ENCODE peak calls at places on chromosomes 12 and 14, in four cellular contexts. F is gastrocnemius medialis, D is pancreas, L is right atrium auricular region. V is an unnamed sample.

GRCh38 chr14:53153702-53154112 is 584 bp upstream of the DDHD1 start:
- DNase-seq in F (no peak), D (no peak), L (no peak), V (no peak)

GRCh38 chr14:55446833-55447232 is 6.4 kb upstream of the TBPL2 start:
- DNase-seq in F (no peak), D (no peak), L (no peak), V (no peak)

GRCh38 chr12:57909056-57909455 is 32.3 kb upstream of the ATP23 start:
- DNase-seq in F (no peak), D (no peak), L (no peak), V (no peak)

GRCh38 chr14:98964171-98964570 is 307.8 kb downstream of the BCL11B start:
- DNase-seq in F (no peak), D (no peak), L (no peak), V (no peak)

GRCh38 chr12:19167708-19168107 is 38.2 kb downstream of the PLEKHA5 start:
- DNase-seq in F (no peak), D (no peak), L (no peak), V (no peak)

GRCh38 chr12:130764073-130764472 is 48.0 kb upstream of the RIMBP2 start:
- DNase-seq in F (no peak), D (no peak), L (no peak), V (no peak)

GRCh38 chr12:89345830-89346740 is 6.2 kb downstream of the DUSP6 start:
- DNase-seq in F (peak; percentile 42), D (peak; percentile 48), L (peak; percentile 70), V (peak; percentile 75)

GRCh38 chr14:81710232-81710845 is 176.7 kb upstream of the SEL1L start:
- DNase-seq in F (no peak), D (peak; percentile 18), L (no peak), V (no peak)

GRCh38 chr12:30792648-30793499 is 38.1 kb upstream of the CAPRIN2 start:
- DNase-seq in F (peak; percentile 16), D (no peak), L (no peak), V (no peak)

GRCh38 chr14:24814944-24815343 is 181.0 kb upstream of the GZMB start:
- DNase-seq in F (no peak), D (no peak), L (no peak), V (no peak)

GRCh38 chr14:89061696-89062095 is 237.2 kb downstream of the TTC8 start:
- DNase-seq in F (no peak), D (no peak), L (no peak), V (no peak)

GRCh38 chr12:51269174-51270066 is 795 bp downstream of the SMAGP start:
- DNase-seq in F (no peak), D (peak; percentile 74), L (no peak), V (no peak)

GRCh38 chr14:59570122-59570521 is 6.5 kb downstream of the CCDC175 start:
- DNase-seq in F (no peak), D (no peak), L (no peak), V (no peak)

GRCh38 chr14:104596927-104597351 is 7.6 kb downstream of the TMEM179 start:
- DNase-seq in F (no peak), D (no peak), L (no peak), V (no peak)

GRCh38 chr12:112998997-112999767 is 20.9 kb downstream of the OAS2 start:
- DNase-seq in F (no peak), D (no peak), L (no peak), V (peak; percentile 31)

GRCh38 chr12:109393437-109394345 is 46.0 kb downstream of the MYO1H start:
- DNase-seq in F (no peak), D (no peak), L (no peak), V (no peak)

GRCh38 chr12:52415870-52416750 is 10.0 kb upstream of the KRT82 start:
- DNase-seq in F (peak; percentile 38), D (no peak), L (peak; percentile 86), V (peak; percentile 68)

GRCh38 chr12:11823043-11823442 is 173.6 kb downstream of the ETV6 start:
- DNase-seq in F (no peak), D (no peak), L (no peak), V (peak; percentile 28)

GRCh38 chr14:58275527-58276190 is 22.7 kb upstream of the ARID4A start:
- DNase-seq in F (no peak), D (no peak), L (no peak), V (no peak)
- H3K27ac ChIP-seq in F (no peak overlapping the region), D (peak overlapping the region; percentile 7), L (peak overlapping the region; percentile 77), V (no peak overlapping the region)

DNA sequence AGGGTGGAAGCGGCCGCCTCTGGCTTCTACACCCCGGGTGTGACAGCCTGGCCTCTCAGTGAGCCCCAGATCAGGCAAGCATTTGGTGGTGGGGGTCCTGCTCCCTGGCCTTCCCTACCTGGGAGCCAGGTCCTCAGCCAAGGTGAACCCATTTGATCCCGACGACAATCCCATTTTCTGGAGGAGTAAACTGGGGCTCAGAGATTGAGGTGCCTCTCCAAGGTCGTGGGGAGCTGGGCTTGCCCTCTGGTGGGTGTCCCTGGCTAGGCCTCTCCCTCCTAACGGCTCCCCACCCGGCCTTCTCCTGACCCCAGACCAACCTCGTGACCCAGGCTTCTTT is 2.7 kb upstream of the EXOC3L4 start:
- DNase-seq in F (no peak), D (no peak), L (no peak), V (no peak)
- H3K27ac ChIP-seq in F (no peak overlapping the region), D (peak overlapping the region; percentile 33), L (no peak overlapping the region), V (no peak overlapping the region)

GRCh38 chr12:124852911-124853441 is 10.7 kb downstream of the SCARB1 start:
- DNase-seq in F (no peak), D (no peak), L (no peak), V (no peak)
- H3K27ac ChIP-seq in F (no peak overlapping the region), D (peak overlapping the region; percentile 51), L (no peak overlapping the region), V (no peak overlapping the region)

DNA sequence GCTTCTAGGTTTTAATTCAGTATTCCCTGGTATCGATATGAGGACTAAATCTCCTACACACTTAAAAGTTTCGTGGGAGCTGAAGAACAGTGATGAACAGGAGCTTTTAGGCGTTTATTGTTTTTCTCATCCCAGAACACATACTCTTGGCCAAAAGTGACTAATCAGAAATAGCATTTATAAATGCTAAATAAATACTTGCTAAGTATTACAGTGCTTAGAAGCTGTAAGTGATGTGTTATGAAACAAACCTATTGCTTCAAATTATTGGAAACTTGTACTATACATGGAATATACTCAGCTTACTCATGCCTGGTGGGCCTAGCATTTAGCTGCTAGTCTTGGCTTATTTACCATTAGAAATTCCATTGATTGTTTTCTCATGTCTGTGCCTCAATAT is 24.9 kb downstream of the FRS2 start:
- DNase-seq in F (no peak), D (no peak), L (no peak), V (no peak)
- H3K27ac ChIP-seq in F (no peak overlapping the region), D (no peak overlapping the region), L (no peak overlapping the region), V (no peak overlapping the region)

DNA sequence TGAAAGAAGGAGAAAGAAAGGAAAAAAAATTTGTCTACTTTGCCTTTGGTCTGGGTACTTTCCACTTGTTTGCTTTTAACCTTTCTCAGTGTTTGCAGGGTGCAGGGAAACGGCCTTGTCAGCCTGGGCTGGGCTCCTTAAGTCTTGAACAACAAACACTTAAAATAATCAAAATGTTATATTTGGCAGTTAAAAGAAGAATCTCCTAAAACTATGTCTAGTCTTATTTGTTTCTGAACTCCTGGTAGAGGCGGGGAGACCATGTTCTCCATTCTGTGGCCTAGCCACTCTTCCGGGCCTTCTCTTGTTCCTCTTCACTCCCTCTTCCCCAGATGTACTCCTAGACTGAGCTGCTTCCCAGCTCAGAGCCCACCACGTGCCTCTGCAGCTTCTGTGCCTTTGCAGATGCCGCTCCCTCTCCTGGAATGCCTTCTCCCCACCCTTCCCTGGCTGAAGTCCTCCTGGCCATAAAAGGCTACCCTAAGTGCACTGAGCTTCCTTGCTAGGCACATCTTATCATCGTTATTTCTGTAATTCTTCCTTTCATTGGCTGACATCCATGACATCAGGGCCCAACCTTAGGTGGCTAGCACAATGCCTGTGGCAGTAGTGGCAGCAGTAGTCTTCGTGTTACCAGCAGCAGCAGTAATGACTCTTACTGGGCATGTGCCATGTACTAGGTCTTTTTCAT is 432.9 kb downstream of the ZFP36L1 start:
- DNase-seq in F (peak; percentile 20), D (no peak), L (peak; percentile 78), V (no peak)
- H3K27ac ChIP-seq in F (peak overlapping the region; percentile 2), D (peak overlapping the region; percentile 68), L (peak overlapping the region; percentile 38), V (peak overlapping the region; percentile 84)

GRCh38 chr12:82855872-82856271 is 169.2 kb downstream of the TMTC2 start:
- DNase-seq in F (no peak), D (no peak), L (no peak), V (no peak)
- H3K27ac ChIP-seq in F (no peak overlapping the region), D (no peak overlapping the region), L (no peak overlapping the region), V (no peak overlapping the region)

DNA sequence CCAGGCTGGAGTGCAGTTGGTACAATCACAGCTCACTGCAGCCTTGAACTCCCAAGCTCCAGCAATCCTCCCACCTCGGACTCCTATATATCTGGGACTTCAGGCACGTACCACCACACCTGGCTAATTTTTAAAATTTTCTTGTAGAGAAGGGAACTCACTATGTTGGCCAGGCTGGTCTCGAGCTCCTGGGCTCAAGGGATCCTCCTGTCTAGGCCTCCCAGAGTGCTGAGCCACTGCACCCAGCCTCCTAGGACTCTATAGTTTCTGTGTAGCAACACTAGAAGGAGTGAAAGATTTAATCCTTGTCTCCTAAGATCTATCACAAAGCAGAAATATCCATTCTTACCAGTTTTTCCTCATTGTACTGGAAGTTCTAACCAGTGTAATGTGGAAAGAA is 4.3 kb upstream of the APOF start:
- DNase-seq in F (no peak), D (no peak), L (no peak), V (no peak)
- H3K27ac ChIP-seq in F (no peak overlapping the region), D (no peak overlapping the region), L (no peak overlapping the region), V (no peak overlapping the region)

GRCh38 chr14:103109789-103110415 is 13.4 kb upstream of the TNFAIP2 start:
- DNase-seq in F (no peak), D (no peak), L (no peak), V (no peak)

GRCh38 chr14:103110681-103111296 is 12.5 kb upstream of the TNFAIP2 start:
- DNase-seq in F (no peak), D (no peak), L (no peak), V (no peak)

GRCh38 chr14:103107455-103107854 is 12.9 kb downstream of the EXOC3L4 start:
- DNase-seq in F (no peak), D (no peak), L (no peak), V (no peak)

GRCh38 chr14:103107941-103108748 is 13.6 kb downstream of the EXOC3L4 start:
- DNase-seq in F (no peak), D (no peak), L (no peak), V (no peak)

GRCh38 chr14:103108749-103109207 is 14.3 kb downstream of the EXOC3L4 start:
- DNase-seq in F (no peak), D (no peak), L (no peak), V (no peak)
- H3K27ac ChIP-seq in F (peak overlapping the region; percentile 2), D (peak overlapping the region; percentile 39), L (no peak overlapping the region), V (no peak overlapping the region)

DNA sequence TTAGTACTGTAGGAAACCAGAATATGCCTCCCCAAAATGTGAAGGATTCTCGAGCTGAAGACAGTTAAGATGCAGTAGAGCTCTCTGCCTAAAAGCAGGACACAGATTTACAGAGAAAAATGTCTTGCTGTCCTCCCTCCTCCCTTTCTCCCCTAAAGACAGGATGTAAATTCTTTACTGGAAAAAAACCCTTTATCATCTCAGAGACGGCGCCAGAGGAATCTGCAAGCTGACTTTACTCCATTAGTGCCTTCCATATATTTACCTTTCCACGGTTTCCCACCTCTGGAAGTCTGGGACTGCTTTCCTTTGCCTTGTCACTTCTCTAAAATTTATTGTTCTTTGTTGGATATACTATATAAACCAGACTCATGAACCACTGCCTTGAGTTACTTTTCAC is 99.7 kb downstream of the RAD51B start:
- DNase-seq in F (no peak), D (no peak), L (no peak), V (no peak)
- H3K27ac ChIP-seq in F (no peak overlapping the region), D (no peak overlapping the region), L (no peak overlapping the region), V (no peak overlapping the region)

GRCh38 chr14:49019467-49020100 is 566.6 kb downstream of the RPS29 start:
- DNase-seq in F (no peak), D (no peak), L (no peak), V (no peak)
- H3K27ac ChIP-seq in F (no peak overlapping the region), D (no peak overlapping the region), L (no peak overlapping the region), V (no peak overlapping the region)